ENCODE peak calls at places on chromosome 9, in five cellular contexts. E is iPS-NIHi11, D is Peyer's patch, A is astrocyte, X is HEK293T. N is an unnamed sample.

GRCh38 chr9:134366223-134367031 is 40.2 kb downstream of the RXRA start:
- DNase-seq in E (peak), X (peak), D (peak), A (peak), N (no peak)

GRCh38 chr9:33446507-33447403 is 638 bp downstream of the AQP3 start:
- DNase-seq in A (peak), D (peak), X (peak), E (peak), N (peak)

GRCh38 chr9:35162605-35163315 is 951 bp downstream of the UNC13B start:
- DNase-seq in X (no peak), A (peak), E (no peak), D (no peak), N (no peak)

GRCh38 chr9:121888438-121888775 is 204.7 kb downstream of the TTLL11 start:
- DNase-seq in D (no peak), X (no peak), E (no peak), A (peak), N (no peak)

GRCh38 chr9:127130661-127131538 is 8.5 kb upstream of the ANGPTL2 start:
- DNase-seq in D (peak), X (no peak), A (peak), E (no peak), N (no peak)

GRCh38 chr9:16060457-16061129 is 507.8 kb downstream of the CCDC171 start:
- DNase-seq in A (no peak), D (no peak), X (no peak), E (no peak), N (no peak)

GRCh38 chr9:125538092-125538473 is 168.9 kb downstream of the MAPKAP1 start:
- DNase-seq in E (no peak), X (no peak), A (peak), D (no peak), N (no peak)

GRCh38 chr9:98709968-98710965 is 1.5 kb upstream of the GABBR2 start:
- DNase-seq in A (peak), X (no peak), E (peak), D (no peak), N (peak)

GRCh38 chr9:134895103-134895502 is 14.5 kb downstream of the FCN2 start:
- DNase-seq in D (peak), A (peak), X (no peak), E (no peak), N (no peak)

GRCh38 chr9:4353236-4353635 is 53.4 kb upstream of the GLIS3 start:
- DNase-seq in A (no peak), D (peak), X (no peak), E (no peak), N (no peak)